ENCODE peak calls at places on chromosomes 4 and X, in seven cellular contexts. I is PC-9, D is endothelial cell of umbilical vein, S is HCT116, N is MM.1S, W is fibroblast of lung, G is hepatocyte. A is an unnamed sample.

GRCh38 chr4:46196086-46196485 is 72.2 kb upstream of the GABRG1 start:
- DNase-seq in I (no peak), D (no peak), S (no peak), N (no peak), W (no peak), G (no peak), A (no peak)

GRCh38 chrX:134520860-134521390 is 61.0 kb downstream of the HPRT1 start:
- DNase-seq in I (peak), D (peak), S (peak), N (peak), W (peak), G (peak), A (peak)

GRCh38 chr4:3283916-3284315 is 8.9 kb upstream of the RGS12 start:
- DNase-seq in I (no peak), D (no peak), S (no peak), N (no peak), W (no peak), G (no peak), A (no peak)

GRCh38 chr4:184745747-184746531 is 12.0 kb upstream of the CENPU start:
- DNase-seq in I (peak), D (peak), S (peak), N (peak), W (peak), G (peak), A (peak)

GRCh38 chr4:45662996-45663395 is 460.9 kb downstream of the GABRG1 start:
- DNase-seq in I (peak), D (no peak), S (no peak), N (no peak), W (peak), G (peak), A (peak)

GRCh38 chr4:137039369-137039768 is 492.9 kb downstream of the PCDH18 start:
- DNase-seq in I (no peak), D (no peak), S (no peak), N (no peak), W (no peak), G (no peak), A (no peak)

GRCh38 chrX:140866446-140866845 is 135.9 kb upstream of the SPANXB1 start:
- DNase-seq in I (no peak), D (no peak), S (no peak), N (no peak), W (no peak), G (no peak), A (no peak)

GRCh38 chr4:133377286-133377685 is 228.2 kb downstream of the PCDH10 start:
- DNase-seq in I (no peak), D (no peak), S (no peak), N (no peak), W (no peak), G (no peak), A (no peak)

GRCh38 chr4:110260299-110260698 is 61.9 kb upstream of the ELOVL6 start:
- DNase-seq in I (no peak), D (no peak), S (no peak), N (no peak), W (no peak), G (no peak), A (no peak)

GRCh38 chr4:100075056-100075455 is 115.2 kb downstream of the DDIT4L start:
- DNase-seq in I (no peak), D (no peak), S (no peak), N (no peak), W (peak), G (no peak), A (peak)

GRCh38 chr4:37699874-37700481 is 13.8 kb upstream of the RELL1 start:
- DNase-seq in I (no peak), D (no peak), S (no peak), N (no peak), W (no peak), G (no peak), A (no peak)

GRCh38 chrX:44514272-44514671 is 28.4 kb downstream of the FUNDC1 start:
- DNase-seq in I (no peak), D (no peak), S (no peak), N (no peak), W (no peak), G (no peak), A (no peak)

GRCh38 chr4:123386608-123387007 is 10.0 kb upstream of the SPRY1 start:
- DNase-seq in I (peak), D (peak), S (no peak), N (no peak), W (peak), G (no peak), A (peak)

GRCh38 chrX:51798701-51799100 is 55.5 kb downstream of the GSPT2 start:
- DNase-seq in I (no peak), D (no peak), S (no peak), N (peak), W (no peak), G (no peak), A (no peak)

GRCh38 chr4:139144911-139145551 is 32.0 kb downstream of the ELF2 start:
- DNase-seq in I (no peak), D (no peak), S (no peak), N (no peak), W (no peak), G (peak), A (no peak)

GRCh38 chrX:153651540-153652079 is 4.6 kb downstream of the DUSP9 start:
- DNase-seq in I (no peak), D (no peak), S (no peak), N (no peak), W (no peak), G (no peak), A (no peak)

GRCh38 chr4:184968784-184969201 is 49.5 kb upstream of the HELT start:
- DNase-seq in I (peak), D (no peak), S (no peak), N (no peak), W (no peak), G (peak), A (no peak)

GRCh38 chrX:31038585-31039326 is 33.1 kb downstream of the FTHL17 start:
- DNase-seq in I (no peak), D (peak), S (no peak), N (peak), W (peak), G (peak), A (peak)

GRCh38 chrX:46433892-46434291 is 111.3 kb downstream of the ZNF674 start:
- DNase-seq in I (no peak), D (no peak), S (no peak), N (no peak), W (peak), G (no peak), A (peak)

GRCh38 chrX:68273887-68274286 is 159.4 kb downstream of the OPHN1 start:
- DNase-seq in I (no peak), D (no peak), S (peak), N (no peak), W (no peak), G (no peak), A (no peak)

DNA sequence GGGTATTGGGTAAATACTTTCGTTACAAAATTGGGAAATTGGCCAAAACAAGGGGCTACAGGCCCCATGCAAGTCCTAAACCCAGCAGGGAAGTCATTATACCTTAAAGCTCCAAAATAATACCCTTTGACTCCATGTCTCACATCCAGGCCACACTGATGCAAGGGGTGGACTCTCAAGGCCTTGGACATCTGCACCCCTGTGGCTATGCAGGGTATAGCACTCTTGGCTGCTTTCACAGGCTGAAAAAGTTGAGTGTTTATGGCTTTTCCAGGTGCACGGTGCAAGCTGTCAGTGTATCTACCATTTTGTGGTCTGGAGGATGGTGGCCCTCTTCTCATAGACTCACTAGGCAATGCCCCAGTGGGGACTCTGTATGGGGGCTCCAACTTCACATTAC is 326.5 kb downstream of the TEX13C start:
- DNase-seq in I (no peak), D (no peak), S (no peak), N (peak), W (no peak), G (no peak), A (no peak)
- TF ChIP-seq CTCF in I (peak), D (no peak), S (no peak), N (no peak), W (no peak), G (no peak), A (no peak)

GRCh38 chrX:640641-641040 is 10.1 kb downstream of the SHOX start:
- DNase-seq in I (no peak), D (no peak), S (no peak), N (no peak), W (no peak), G (no peak), A (no peak)
- TF ChIP-seq EZH2 in I (no peak), D (no peak), S (no peak), N (no peak), W (no peak), G (no peak), A (no peak)

DNA sequence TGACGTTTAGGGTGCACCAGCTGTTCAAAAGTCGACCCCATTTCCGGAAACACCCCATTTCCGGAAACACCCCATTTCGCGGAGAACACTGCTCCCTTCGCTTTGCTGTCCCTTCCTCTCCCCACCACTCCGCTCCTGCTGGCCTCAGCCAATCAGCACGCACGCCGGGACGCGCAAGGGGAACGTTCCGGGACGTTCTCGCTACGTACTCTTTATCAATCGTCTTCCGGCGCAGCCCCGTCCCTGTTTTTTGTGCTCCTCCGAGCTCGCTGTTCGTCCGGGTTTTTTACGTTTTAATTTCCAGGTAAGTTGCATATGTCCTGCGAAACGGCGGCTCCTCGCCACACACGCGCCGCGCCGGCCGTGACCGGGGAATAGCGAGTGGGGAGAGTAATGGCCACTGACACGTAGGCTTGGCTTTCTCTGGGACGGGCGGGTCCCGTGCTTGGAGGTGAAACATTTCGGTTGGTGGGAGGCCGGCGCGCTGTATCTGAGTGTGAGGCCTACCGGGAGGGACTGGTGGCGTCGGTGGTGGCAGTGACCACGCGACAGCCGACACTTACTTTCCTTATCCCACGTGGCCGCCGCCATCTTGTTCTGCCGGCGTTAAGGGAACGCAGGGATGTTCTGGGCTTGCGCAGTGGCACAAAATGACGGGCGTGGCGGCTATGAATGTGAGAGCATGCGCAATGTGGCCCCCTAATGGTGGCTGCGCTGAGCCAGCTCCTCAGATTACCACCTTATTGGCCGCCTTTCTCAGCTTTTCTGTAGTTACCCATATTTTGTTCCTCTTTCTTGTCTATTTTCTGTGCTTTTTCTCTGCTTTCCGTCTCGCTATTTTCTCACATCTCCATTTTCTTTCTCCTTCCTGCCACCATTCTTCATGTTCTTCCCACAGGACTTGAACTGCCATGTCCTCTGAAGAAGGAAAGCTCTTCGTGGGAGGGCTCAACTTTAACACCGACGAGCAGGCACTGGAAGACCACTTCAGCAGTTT is at the start of gene RBM3:
- DNase-seq in I (peak), D (peak), S (peak), N (peak), W (peak), G (peak), A (peak)
- TF ChIP-seq CTCF in I (no peak), D (no peak), S (peak), N (peak), W (peak), G (peak), A (peak)

GRCh38 chr4:72568959-72569718 is at the start of gene ADAMTS3:
- DNase-seq in I (no peak), D (peak), S (no peak), N (peak), W (peak), G (peak), A (peak)

GRCh38 chr4:72566573-72566972 is 2.4 kb downstream of the ADAMTS3 start:
- DNase-seq in I (no peak), D (no peak), S (no peak), N (no peak), W (no peak), G (no peak), A (no peak)

GRCh38 chr4:72569719-72570235 is 756 bp upstream of the ADAMTS3 start:
- DNase-seq in I (no peak), D (peak), S (no peak), N (no peak), W (peak), G (no peak), A (no peak)

GRCh38 chr4:72567036-72567435 is 2.0 kb downstream of the ADAMTS3 start:
- DNase-seq in I (no peak), D (peak), S (no peak), N (no peak), W (no peak), G (no peak), A (no peak)

GRCh38 chr4:72567821-72568620 is 1.0 kb downstream of the ADAMTS3 start:
- DNase-seq in I (peak), D (peak), S (no peak), N (peak), W (peak), G (peak), A (peak)
- TF ChIP-seq EZH2 in I (no peak), D (no peak), S (no peak), N (no peak), W (no peak), G (no peak), A (no peak)

GRCh38 chrX:10393241-10393640 is 227.1 kb downstream of the MID1 start:
- DNase-seq in I (no peak), D (no peak), S (no peak), N (no peak), W (no peak), G (no peak), A (no peak)

GRCh38 chrX:10395179-10395578 is 225.2 kb downstream of the MID1 start:
- DNase-seq in I (no peak), D (no peak), S (no peak), N (no peak), W (peak), G (no peak), A (no peak)

GRCh38 chrX:10393899-10394298 is 226.5 kb downstream of the MID1 start:
- DNase-seq in I (no peak), D (peak), S (no peak), N (no peak), W (no peak), G (no peak), A (no peak)

GRCh38 chrX:10387011-10387410 is 230.2 kb downstream of the CLCN4 start:
- DNase-seq in I (peak), D (no peak), S (no peak), N (no peak), W (peak), G (no peak), A (peak)

GRCh38 chrX:10390187-10390586 is 230.2 kb downstream of the MID1 start:
- DNase-seq in I (no peak), D (no peak), S (no peak), N (no peak), W (no peak), G (no peak), A (no peak)
- TF ChIP-seq CTCF in I (no peak), D (no peak), S (no peak), N (no peak), W (no peak), G (no peak), A (no peak)

GRCh38 chr4:146647615-146648383 is 9.1 kb downstream of the POU4F2 start:
- DNase-seq in I (no peak), D (no peak), S (no peak), N (no peak), W (no peak), G (no peak), A (no peak)

GRCh38 chr4:146650034-146650433 is 11.3 kb downstream of the POU4F2 start:
- DNase-seq in I (no peak), D (no peak), S (no peak), N (no peak), W (no peak), G (no peak), A (no peak)

GRCh38 chr4:146648384-146648783 is 9.7 kb downstream of the POU4F2 start:
- DNase-seq in I (no peak), D (no peak), S (no peak), N (no peak), W (no peak), G (no peak), A (no peak)

GRCh38 chr4:146646601-146647000 is 7.9 kb downstream of the POU4F2 start:
- DNase-seq in I (no peak), D (no peak), S (no peak), N (no peak), W (no peak), G (no peak), A (no peak)

GRCh38 chr4:146649232-146649631 is 10.5 kb downstream of the POU4F2 start:
- DNase-seq in I (no peak), D (no peak), S (no peak), N (no peak), W (no peak), G (no peak), A (no peak)
- TF ChIP-seq EZH2 in I (no peak), D (no peak), S (no peak), N (no peak), W (no peak), G (no peak), A (no peak)

DNA sequence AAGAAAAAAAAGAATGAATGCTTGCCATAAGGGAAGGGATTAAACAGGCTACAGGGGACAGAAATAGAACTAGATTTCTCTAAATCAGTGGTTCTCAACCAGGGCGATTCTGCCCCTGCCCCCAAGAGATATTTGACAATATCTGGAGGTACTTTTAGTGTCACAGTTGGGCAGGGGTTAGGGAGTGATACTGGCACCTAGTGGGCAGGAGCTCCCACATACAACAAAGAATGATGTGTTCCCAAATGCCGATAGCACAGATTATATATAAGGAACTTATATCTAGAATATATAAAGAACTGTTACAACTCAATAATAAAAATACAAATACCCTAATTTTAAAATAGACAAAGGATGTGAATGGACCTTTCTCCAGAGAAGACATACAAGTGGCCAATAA is 14.7 kb downstream of the S100G start:
- DNase-seq in I (no peak), D (no peak), S (no peak), N (no peak), W (no peak), G (no peak), A (no peak)
- TF ChIP-seq CTCF in I (no peak), D (no peak), S (no peak), N (no peak), W (no peak), G (peak), A (no peak)

A was measured in astrocyte.